ENCODE peak calls at places on chromosomes 16 and 17, in seven cellular contexts. S, B, T, N, X, A and F are unnamed samples.

GRCh38 chr17:56593741-56594527 is 435 bp downstream of the NOG start:
- DNase-seq in S (no peak), B (peak), T (peak), N (no peak), X (peak), A (peak), F (no peak)

GRCh38 chr16:81997738-81998137 is 13.5 kb downstream of the SDR42E1 start:
- DNase-seq in S (no peak), B (no peak), T (no peak), N (peak), X (no peak), A (no peak), F (no peak)

GRCh38 chr17:51118330-51119195 is 2.1 kb downstream of the SPAG9 start:
- DNase-seq in S (no peak), B (peak), T (no peak), N (no peak), X (no peak), A (peak), F (no peak)

GRCh38 chr17:41710472-41711090 is 1.6 kb upstream of the GAST start:
- DNase-seq in S (no peak), B (no peak), T (no peak), N (no peak), X (no peak), A (no peak), F (peak)

GRCh38 chr16:56897026-56897799 is 32.2 kb downstream of the SLC12A3 start:
- DNase-seq in S (no peak), B (no peak), T (no peak), N (no peak), X (no peak), A (no peak), F (no peak)

GRCh38 chr17:17808706-17809432 is 27.9 kb downstream of the SREBF1 start:
- DNase-seq in S (no peak), B (no peak), T (no peak), N (no peak), X (no peak), A (no peak), F (no peak)

GRCh38 chr17:2860045-2860444 is 63.8 kb downstream of the RAP1GAP2 start:
- DNase-seq in S (no peak), B (no peak), T (no peak), N (no peak), X (no peak), A (no peak), F (no peak)

GRCh38 chr17:34252890-34253525 is 2.1 kb upstream of the CCL2 start:
- DNase-seq in S (no peak), B (no peak), T (no peak), N (no peak), X (no peak), A (no peak), F (no peak)

GRCh38 chr17:8726951-8727555 is 17.6 kb downstream of the CCDC42 start:
- DNase-seq in S (no peak), B (no peak), T (no peak), N (no peak), X (peak), A (no peak), F (no peak)

GRCh38 chr16:74446866-74447265 is 25.6 kb upstream of the CLEC18B start:
- DNase-seq in S (no peak), B (no peak), T (no peak), N (no peak), X (no peak), A (no peak), F (no peak)

GRCh38 chr16:51407921-51408320 is 256.9 kb upstream of the SALL1 start:
- DNase-seq in S (no peak), B (no peak), T (no peak), N (no peak), X (no peak), A (no peak), F (no peak)

GRCh38 chr16:10584956-10585561 is 4.7 kb upstream of the EMP2 start:
- DNase-seq in S (no peak), B (no peak), T (no peak), N (no peak), X (no peak), A (no peak), F (no peak)

GRCh38 chr17:9672691-9673090 is 27.4 kb downstream of the USP43 start:
- DNase-seq in S (no peak), B (no peak), T (no peak), N (no peak), X (no peak), A (no peak), F (no peak)

GRCh38 chr17:45221081-45221996 is at the start of gene FMNL1:
- DNase-seq in S (peak), B (no peak), T (no peak), N (no peak), X (no peak), A (peak), F (no peak)

GRCh38 chr16:22732315-22732840 is 81.6 kb upstream of the HS3ST2 start:
- DNase-seq in S (no peak), B (no peak), T (no peak), N (no peak), X (no peak), A (no peak), F (no peak)

GRCh38 chr16:81655474-81656162 is 123.5 kb upstream of the PLCG2 start:
- DNase-seq in S (no peak), B (no peak), T (no peak), N (no peak), X (no peak), A (no peak), F (no peak)

GRCh38 chr17:35865412-35866355 is 3.0 kb downstream of the HEATR9 start:
- DNase-seq in S (no peak), B (no peak), T (no peak), N (no peak), X (no peak), A (no peak), F (no peak)

GRCh38 chr16:72013389-72013788 is 4.8 kb downstream of the DHODH start:
- DNase-seq in S (no peak), B (peak), T (peak), N (no peak), X (no peak), A (no peak), F (peak)

GRCh38 chr17:17146791-17147406 is 59.2 kb downstream of the PLD6 start:
- DNase-seq in S (no peak), B (no peak), T (peak), N (no peak), X (peak), A (no peak), F (no peak)

GRCh38 chr16:3873482-3874173 is 6.9 kb downstream of the CREBBP start:
- DNase-seq in S (no peak), B (no peak), T (no peak), N (no peak), X (no peak), A (no peak), F (no peak)

GRCh38 chr16:15829460-15829859 is 27.4 kb downstream of the MYH11 start:
- DNase-seq in S (no peak), B (peak), T (peak), N (peak), X (peak), A (peak), F (no peak)

GRCh38 chr17:3916013-3916696 is at the start of gene P2RX1:
- DNase-seq in S (no peak), B (peak), T (no peak), N (no peak), X (no peak), A (peak), F (no peak)

GRCh38 chr17:80891096-80892018 is 100.3 kb upstream of the CHMP6 start:
- DNase-seq in S (peak), B (no peak), T (no peak), N (peak), X (no peak), A (peak), F (no peak)

DNA sequence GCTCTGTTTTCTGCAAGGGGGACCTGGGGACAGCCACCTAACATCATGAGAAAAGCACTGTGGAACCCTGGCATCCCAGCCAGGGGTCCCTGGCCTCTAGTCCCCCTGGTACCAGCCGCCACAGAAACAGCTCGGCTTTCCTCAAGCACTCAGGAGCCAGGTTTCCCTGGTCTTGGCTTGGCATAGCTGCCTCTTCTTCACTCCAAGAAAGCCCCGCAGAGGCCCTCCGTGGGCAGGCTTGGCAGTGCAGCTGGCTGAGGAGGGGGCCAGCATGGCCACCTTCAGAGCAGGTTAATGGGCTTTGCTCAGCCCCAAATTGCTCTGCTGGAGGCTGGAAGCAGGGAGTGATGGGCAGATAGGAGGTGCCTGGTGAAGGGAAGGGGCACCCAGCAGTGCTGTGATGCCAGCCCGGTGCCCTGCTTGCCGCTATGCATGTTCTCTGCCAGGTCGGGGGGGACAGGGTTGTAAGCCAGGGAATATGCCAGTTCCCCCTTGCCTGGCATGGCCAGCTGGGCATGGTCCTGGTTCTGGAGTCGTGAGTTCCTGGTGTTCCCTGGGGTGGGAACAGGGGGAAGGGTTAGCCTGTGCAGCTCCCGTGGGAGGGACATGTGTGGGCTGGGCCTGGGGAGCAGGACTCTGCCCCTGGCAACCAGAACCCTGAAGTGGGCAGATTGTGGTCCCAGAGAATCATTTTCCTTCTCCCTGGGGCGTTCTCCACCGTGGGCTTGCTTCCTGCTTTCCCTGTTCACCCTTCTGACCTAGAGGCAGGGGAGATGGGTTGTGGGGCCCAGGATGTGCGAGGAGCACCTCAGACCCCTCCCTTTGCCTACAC is 3.2 kb downstream of the ANKRD13B start:
- DNase-seq in S (no peak), B (no peak), T (no peak), N (no peak), X (no peak), A (no peak), F (no peak)
- H3K27ac ChIP-seq in S (no peak), B (no peak), T (no peak), N (no peak), X (no peak), A (no peak), F (peak)

GRCh38 chr17:74744714-74745547 is 3.5 kb upstream of the NHERF1 start:
- DNase-seq in S (peak), B (peak), T (peak), N (no peak), X (peak), A (peak), F (peak)

GRCh38 chr17:74746922-74747321 is 1.5 kb upstream of the NHERF1 start:
- DNase-seq in S (no peak), B (peak), T (no peak), N (no peak), X (no peak), A (no peak), F (no peak)

GRCh38 chr17:74748279-74748528 is 224 bp upstream of the NHERF1 start:
- DNase-seq in S (no peak), B (no peak), T (no peak), N (no peak), X (peak), A (no peak), F (no peak)

GRCh38 chr17:74745548-74746177 is 2.8 kb upstream of the NHERF1 start:
- DNase-seq in S (no peak), B (peak), T (no peak), N (no peak), X (peak), A (no peak), F (no peak)

DNA sequence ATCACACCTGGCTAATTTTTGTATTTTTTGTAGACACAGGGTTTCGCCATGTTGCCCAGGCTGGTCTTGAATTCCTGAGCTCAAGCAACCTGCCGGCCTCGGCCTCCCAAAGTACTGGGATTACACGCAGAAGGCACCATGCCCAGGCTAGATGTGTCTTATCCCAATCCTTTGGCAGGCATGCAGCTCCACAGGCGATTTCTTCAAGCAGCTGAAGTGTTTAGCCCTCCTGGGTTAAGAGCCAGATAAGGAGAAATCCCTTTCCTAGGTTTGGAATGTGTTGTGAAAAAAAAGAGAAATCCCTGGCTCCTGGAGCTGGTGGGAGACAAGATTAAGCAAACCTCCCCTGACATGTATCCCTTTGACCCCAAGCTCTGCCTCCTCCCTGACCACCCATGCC is 2.1 kb upstream of the NHERF1 start:
- DNase-seq in S (no peak), B (peak), T (no peak), N (no peak), X (peak), A (no peak), F (no peak)
- H3K27ac ChIP-seq in S (no peak), B (no peak), T (no peak), N (no peak), X (no peak), A (peak), F (no peak)

GRCh38 chr17:82487898-82488297 is 29.4 kb downstream of the NARF start:
- DNase-seq in S (no peak), B (peak), T (no peak), N (no peak), X (no peak), A (no peak), F (no peak)
- H3K27ac ChIP-seq in S (no peak), B (no peak), T (no peak), N (no peak), X (no peak), A (no peak), F (no peak)

GRCh38 chr17:61459968-61460718 is 7.9 kb downstream of the TBX4 start:
- DNase-seq in S (no peak), B (no peak), T (no peak), N (no peak), X (peak), A (no peak), F (no peak)

GRCh38 chr17:61458491-61459433 is 6.5 kb downstream of the TBX4 start:
- DNase-seq in S (no peak), B (no peak), T (no peak), N (no peak), X (peak), A (no peak), F (no peak)

GRCh38 chr17:61458000-61458399 is 5.8 kb downstream of the TBX4 start:
- DNase-seq in S (no peak), B (no peak), T (no peak), N (no peak), X (no peak), A (no peak), F (no peak)

GRCh38 chr17:61460796-61461585 is 8.8 kb downstream of the TBX4 start:
- DNase-seq in S (no peak), B (no peak), T (no peak), N (no peak), X (no peak), A (no peak), F (no peak)

DNA sequence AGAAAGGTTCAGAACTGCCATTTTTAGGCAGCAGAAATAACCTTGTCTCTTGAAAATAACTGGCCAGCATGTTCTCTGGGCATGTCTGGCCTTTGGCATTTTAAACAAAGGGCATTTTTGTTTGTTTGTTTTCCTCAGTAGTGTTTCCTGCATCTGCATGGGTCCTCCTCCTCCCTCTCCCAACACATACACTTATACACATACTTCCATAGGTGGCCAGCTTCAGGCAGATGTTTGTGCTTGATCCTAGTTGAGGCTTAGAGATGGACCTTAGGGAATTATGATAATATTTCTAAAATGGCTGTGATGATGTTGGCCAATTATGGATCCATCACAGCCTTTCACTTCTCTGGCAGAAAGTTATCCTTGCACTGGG is 7.2 kb downstream of the TBX4 start:
- DNase-seq in S (no peak), B (no peak), T (no peak), N (no peak), X (no peak), A (no peak), F (no peak)
- H3K27ac ChIP-seq in S (no peak), B (no peak), T (no peak), N (no peak), X (no peak), A (no peak), F (no peak)

GRCh38 chr17:38809828-38810227 is 10.5 kb upstream of the PIP4K2B start:
- DNase-seq in S (no peak), B (no peak), T (no peak), N (no peak), X (no peak), A (no peak), F (no peak)

GRCh38 chr17:38815576-38816193 is 9.4 kb downstream of the CWC25 start:
- DNase-seq in S (no peak), B (no peak), T (no peak), N (no peak), X (no peak), A (no peak), F (no peak)
- H3K27ac ChIP-seq in S (no peak), B (no peak), T (no peak), N (no peak), X (no peak), A (no peak), F (no peak)

GRCh38 chr17:39650121-39650579 is 13.2 kb downstream of the STARD3 start:
- DNase-seq in S (no peak), B (no peak), T (no peak), N (no peak), X (no peak), A (no peak), F (no peak)

GRCh38 chr17:39652635-39653315 is 12.4 kb upstream of the TCAP start:
- DNase-seq in S (no peak), B (no peak), T (no peak), N (no peak), X (peak), A (no peak), F (no peak)

GRCh38 chr17:39653316-39653661 is 11.9 kb upstream of the TCAP start:
- DNase-seq in S (no peak), B (no peak), T (no peak), N (no peak), X (no peak), A (no peak), F (no peak)

GRCh38 chr17:39653662-39654331 is 11.4 kb upstream of the TCAP start:
- DNase-seq in S (peak), B (peak), T (no peak), N (no peak), X (peak), A (peak), F (peak)

GRCh38 chr17:39651908-39652634 is 13.1 kb upstream of the TCAP start:
- DNase-seq in S (no peak), B (no peak), T (no peak), N (no peak), X (no peak), A (no peak), F (no peak)
- H3K27ac ChIP-seq in S (no peak), B (no peak), T (peak), N (no peak), X (no peak), A (peak), F (peak)

DNA sequence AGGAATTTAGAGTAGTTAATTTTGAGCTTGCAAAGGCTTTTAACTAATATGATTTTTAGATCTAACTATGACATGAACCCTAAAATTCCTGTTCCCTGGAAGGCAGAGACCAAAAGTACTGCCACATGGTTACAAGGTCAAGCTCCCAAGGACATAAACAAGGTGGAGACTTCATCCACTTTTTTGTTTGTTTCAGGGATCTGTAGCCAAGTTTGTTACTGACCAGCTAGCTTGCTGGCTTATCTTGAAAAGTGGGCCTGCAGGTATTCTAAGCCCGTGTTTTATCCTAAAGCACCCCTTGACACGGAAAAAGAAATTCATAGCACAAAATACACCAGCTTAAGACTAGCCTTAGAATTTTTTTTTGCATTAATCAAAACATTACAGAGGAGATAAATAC is 188.4 kb downstream of the SPECC1 start:
- DNase-seq in S (no peak), B (no peak), T (no peak), N (no peak), X (no peak), A (no peak), F (no peak)
- H3K27ac ChIP-seq in S (no peak), B (no peak), T (no peak), N (no peak), X (no peak), A (peak), F (no peak)